ENCODE peak calls at places on chromosomes 2 and 18, in seven cellular contexts. One of them, this sample, is unnamed. For H3K9me3, the result is how much of the 10 kb centered on the place peaks cover.

GRCh38 chr18:58351776-58352175 is 277.1 kb downstream of the ALPK2 start:
- DNase-seq in uterus: no peak
- DNase-seq in H1: no peak
- DNase-seq in cardiac muscle cell: no peak
- DNase-seq in pancreas: no peak
- DNase-seq in tibial artery: no peak
- DNase-seq in gastrocnemius medialis: no peak
- DNase-seq in this sample: no peak

GRCh38 chr2:19351499-19351898 is 6.9 kb downstream of the OSR1 start:
- DNase-seq in uterus: no peak
- DNase-seq in pancreas: no peak
- DNase-seq in H1: no peak
- DNase-seq in tibial artery: no peak
- DNase-seq in gastrocnemius medialis: no peak
- DNase-seq in cardiac muscle cell: no peak
- DNase-seq in this sample: no peak

GRCh38 chr2:45004569-45005181 is 4.6 kb downstream of the SIX2 start:
- DNase-seq in gastrocnemius medialis: no peak
- DNase-seq in pancreas: no peak
- DNase-seq in H1: peak
- DNase-seq in cardiac muscle cell: peak
- DNase-seq in tibial artery: no peak
- DNase-seq in uterus: no peak
- DNase-seq in this sample: no peak

GRCh38 chr2:181304011-181304844 is 153.0 kb upstream of the ITGA4 start:
- DNase-seq in tibial artery: no peak
- DNase-seq in H1: no peak
- DNase-seq in pancreas: no peak
- DNase-seq in gastrocnemius medialis: no peak
- DNase-seq in cardiac muscle cell: no peak
- DNase-seq in uterus: no peak
- DNase-seq in this sample: no peak

GRCh38 chr2:63861220-63861822 is 19.6 kb downstream of the UGP2 start:
- DNase-seq in cardiac muscle cell: peak
- DNase-seq in tibial artery: peak
- DNase-seq in H1: no peak
- DNase-seq in gastrocnemius medialis: no peak
- DNase-seq in pancreas: no peak
- DNase-seq in uterus: peak
- DNase-seq in this sample: peak

GRCh38 chr2:26957041-26957440 is 13.4 kb upstream of the MAPRE3 start:
- DNase-seq in tibial artery: no peak
- DNase-seq in pancreas: no peak
- DNase-seq in H1: no peak
- DNase-seq in gastrocnemius medialis: no peak
- DNase-seq in uterus: no peak
- DNase-seq in cardiac muscle cell: no peak
- DNase-seq in this sample: no peak

GRCh38 chr2:60958800-60959199 is 58.7 kb upstream of the PEX13 start:
- DNase-seq in uterus: no peak
- DNase-seq in H1: no peak
- DNase-seq in pancreas: no peak
- DNase-seq in tibial artery: no peak
- DNase-seq in cardiac muscle cell: no peak
- DNase-seq in gastrocnemius medialis: no peak
- DNase-seq in this sample: no peak

GRCh38 chr2:131641414-131642206 is 113.9 kb downstream of the CCDC74A start:
- DNase-seq in pancreas: no peak
- DNase-seq in uterus: no peak
- DNase-seq in cardiac muscle cell: peak
- DNase-seq in gastrocnemius medialis: no peak
- DNase-seq in H1: no peak
- DNase-seq in tibial artery: no peak
- DNase-seq in this sample: no peak

GRCh38 chr2:182866095-182866460 is 359 bp downstream of the FRZB start:
- DNase-seq in gastrocnemius medialis: no peak
- DNase-seq in pancreas: peak
- DNase-seq in cardiac muscle cell: peak
- DNase-seq in uterus: peak
- DNase-seq in H1: peak
- DNase-seq in tibial artery: peak
- DNase-seq in this sample: no peak

GRCh38 chr2:8543065-8543411 is 138.8 kb upstream of the ID2 start:
- DNase-seq in cardiac muscle cell: no peak
- DNase-seq in uterus: peak
- DNase-seq in tibial artery: no peak
- DNase-seq in pancreas: no peak
- DNase-seq in H1: no peak
- DNase-seq in gastrocnemius medialis: no peak
- DNase-seq in this sample: no peak

GRCh38 chr2:241239552-241240202 is 51.2 kb downstream of the ANO7 start:
- DNase-seq in pancreas: no peak
- DNase-seq in H1: no peak
- DNase-seq in cardiac muscle cell: no peak
- DNase-seq in uterus: no peak
- DNase-seq in tibial artery: no peak
- DNase-seq in gastrocnemius medialis: no peak
- DNase-seq in this sample: no peak

GRCh38 chr2:235255716-235256115 is 238.1 kb upstream of the AGAP1 start:
- DNase-seq in tibial artery: no peak
- DNase-seq in uterus: no peak
- DNase-seq in cardiac muscle cell: no peak
- DNase-seq in pancreas: no peak
- DNase-seq in gastrocnemius medialis: no peak
- DNase-seq in H1: no peak
- DNase-seq in this sample: no peak

GRCh38 chr2:120243875-120244553 is 8.6 kb upstream of the RALB start:
- DNase-seq in pancreas: no peak
- DNase-seq in H1: no peak
- DNase-seq in gastrocnemius medialis: no peak
- DNase-seq in uterus: no peak
- DNase-seq in tibial artery: no peak
- DNase-seq in cardiac muscle cell: no peak
- DNase-seq in this sample: no peak

GRCh38 chr18:58977223-58977622 is 112.5 kb downstream of the ZNF532 start:
- DNase-seq in pancreas: no peak
- DNase-seq in gastrocnemius medialis: no peak
- DNase-seq in cardiac muscle cell: no peak
- DNase-seq in H1: no peak
- DNase-seq in uterus: no peak
- DNase-seq in tibial artery: no peak
- DNase-seq in this sample: no peak

GRCh38 chr18:35248429-35248828 is 7.6 kb downstream of the ZNF397 start:
- DNase-seq in gastrocnemius medialis: no peak
- DNase-seq in uterus: no peak
- DNase-seq in tibial artery: no peak
- DNase-seq in H1: no peak
- DNase-seq in cardiac muscle cell: no peak
- DNase-seq in pancreas: no peak
- DNase-seq in this sample: no peak

GRCh38 chr18:35244671-35245070 is 3.8 kb downstream of the ZNF397 start:
- DNase-seq in H1: no peak
- DNase-seq in gastrocnemius medialis: no peak
- DNase-seq in pancreas: no peak
- DNase-seq in tibial artery: no peak
- DNase-seq in uterus: no peak
- DNase-seq in cardiac muscle cell: no peak
- DNase-seq in this sample: no peak

GRCh38 chr18:35245719-35246317 is 5.0 kb downstream of the ZNF397 start:
- DNase-seq in H1: no peak
- DNase-seq in cardiac muscle cell: no peak
- DNase-seq in pancreas: no peak
- DNase-seq in tibial artery: no peak
- DNase-seq in gastrocnemius medialis: no peak
- DNase-seq in uterus: no peak
- DNase-seq in this sample: no peak

GRCh38 chr18:35246831-35247230 is 6.0 kb downstream of the ZNF397 start:
- DNase-seq in cardiac muscle cell: no peak
- DNase-seq in tibial artery: no peak
- DNase-seq in gastrocnemius medialis: no peak
- DNase-seq in pancreas: no peak
- DNase-seq in H1: no peak
- DNase-seq in uterus: no peak
- DNase-seq in this sample: no peak

GRCh38 chr18:35247412-35248249 is 6.8 kb downstream of the ZNF397 start:
- DNase-seq in tibial artery: no peak
- DNase-seq in H1: no peak
- DNase-seq in uterus: no peak
- DNase-seq in pancreas: no peak
- DNase-seq in gastrocnemius medialis: no peak
- DNase-seq in cardiac muscle cell: no peak
- DNase-seq in this sample: no peak
- H3K9me3 ChIP-seq in tibial artery: under half
- H3K9me3 ChIP-seq in H1: under half
- H3K9me3 ChIP-seq in uterus: under half
- H3K9me3 ChIP-seq in pancreas: under half
- H3K9me3 ChIP-seq in gastrocnemius medialis: under half
- H3K9me3 ChIP-seq in cardiac muscle cell: under half
- H3K9me3 ChIP-seq in this sample: under half

DNA sequence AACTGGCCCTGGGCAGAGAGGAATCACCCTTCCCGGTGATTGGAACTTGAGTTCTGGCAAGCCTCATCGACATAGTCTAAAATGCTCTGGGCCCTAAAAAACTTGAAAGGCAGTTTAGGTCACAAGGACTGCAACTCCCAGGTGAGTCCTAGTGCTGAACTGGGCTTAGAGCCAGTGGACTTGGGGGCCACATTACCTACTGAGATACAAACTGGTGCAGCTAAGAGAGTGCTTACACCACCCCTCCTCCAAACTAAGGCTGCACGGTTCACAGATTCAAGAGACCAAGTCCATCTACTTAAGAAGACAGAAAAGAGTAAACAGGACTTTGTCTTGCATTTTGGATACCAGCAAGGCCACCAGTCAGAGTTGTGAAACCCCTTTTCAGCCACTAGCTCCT is 25.3 kb downstream of the ZNF519 start:
- DNase-seq in cardiac muscle cell: no peak
- DNase-seq in gastrocnemius medialis: no peak
- DNase-seq in tibial artery: no peak
- DNase-seq in uterus: no peak
- DNase-seq in pancreas: no peak
- DNase-seq in H1: no peak
- DNase-seq in this sample: no peak
- H3K9me3 ChIP-seq in cardiac muscle cell: under half
- H3K9me3 ChIP-seq in gastrocnemius medialis: under half
- H3K9me3 ChIP-seq in tibial artery: under half
- H3K9me3 ChIP-seq in uterus: under half
- H3K9me3 ChIP-seq in pancreas: under half
- H3K9me3 ChIP-seq in H1: under half
- H3K9me3 ChIP-seq in this sample: under half

GRCh38 chr2:13103778-13104493 is 387.2 kb downstream of the TRIB2 start:
- DNase-seq in gastrocnemius medialis: no peak
- DNase-seq in uterus: no peak
- DNase-seq in H1: no peak
- DNase-seq in tibial artery: no peak
- DNase-seq in pancreas: no peak
- DNase-seq in cardiac muscle cell: no peak
- DNase-seq in this sample: no peak
- H3K9me3 ChIP-seq in gastrocnemius medialis: under half
- H3K9me3 ChIP-seq in uterus: under half
- H3K9me3 ChIP-seq in H1: under half
- H3K9me3 ChIP-seq in tibial artery: under half
- H3K9me3 ChIP-seq in pancreas: under half
- H3K9me3 ChIP-seq in cardiac muscle cell: under half
- H3K9me3 ChIP-seq in this sample: under half

GRCh38 chr2:174176898-174177297 is 71.4 kb downstream of the OLA1 start:
- DNase-seq in cardiac muscle cell: no peak
- DNase-seq in uterus: no peak
- DNase-seq in pancreas: no peak
- DNase-seq in tibial artery: no peak
- DNase-seq in gastrocnemius medialis: no peak
- DNase-seq in H1: no peak
- DNase-seq in this sample: no peak

GRCh38 chr2:174171686-174172445 is 76.5 kb downstream of the OLA1 start:
- DNase-seq in tibial artery: no peak
- DNase-seq in uterus: no peak
- DNase-seq in cardiac muscle cell: no peak
- DNase-seq in H1: no peak
- DNase-seq in pancreas: no peak
- DNase-seq in gastrocnemius medialis: no peak
- DNase-seq in this sample: no peak

GRCh38 chr2:174174741-174175140 is 73.6 kb downstream of the OLA1 start:
- DNase-seq in H1: no peak
- DNase-seq in gastrocnemius medialis: no peak
- DNase-seq in pancreas: no peak
- DNase-seq in tibial artery: no peak
- DNase-seq in cardiac muscle cell: no peak
- DNase-seq in uterus: no peak
- DNase-seq in this sample: no peak

GRCh38 chr2:174169372-174169771 is 79.0 kb downstream of the OLA1 start:
- DNase-seq in cardiac muscle cell: no peak
- DNase-seq in tibial artery: no peak
- DNase-seq in gastrocnemius medialis: no peak
- DNase-seq in H1: no peak
- DNase-seq in uterus: no peak
- DNase-seq in pancreas: no peak
- DNase-seq in this sample: no peak

GRCh38 chr2:174172802-174173355 is 75.5 kb downstream of the OLA1 start:
- DNase-seq in pancreas: no peak
- DNase-seq in uterus: no peak
- DNase-seq in cardiac muscle cell: no peak
- DNase-seq in H1: no peak
- DNase-seq in gastrocnemius medialis: no peak
- DNase-seq in tibial artery: no peak
- DNase-seq in this sample: no peak
- H3K9me3 ChIP-seq in pancreas: under half
- H3K9me3 ChIP-seq in uterus: under half
- H3K9me3 ChIP-seq in cardiac muscle cell: under half
- H3K9me3 ChIP-seq in H1: under half
- H3K9me3 ChIP-seq in gastrocnemius medialis: under half
- H3K9me3 ChIP-seq in tibial artery: under half
- H3K9me3 ChIP-seq in this sample: under half

GRCh38 chr2:204432196-204432595 is 113.1 kb upstream of the PARD3B start:
- DNase-seq in cardiac muscle cell: no peak
- DNase-seq in uterus: no peak
- DNase-seq in gastrocnemius medialis: no peak
- DNase-seq in tibial artery: no peak
- DNase-seq in H1: no peak
- DNase-seq in pancreas: no peak
- DNase-seq in this sample: no peak

GRCh38 chr2:204431529-204431928 is 113.7 kb upstream of the PARD3B start:
- DNase-seq in uterus: no peak
- DNase-seq in cardiac muscle cell: no peak
- DNase-seq in gastrocnemius medialis: no peak
- DNase-seq in H1: no peak
- DNase-seq in tibial artery: no peak
- DNase-seq in pancreas: no peak
- DNase-seq in this sample: no peak

GRCh38 chr2:204425821-204426220 is 119.5 kb upstream of the PARD3B start:
- DNase-seq in uterus: no peak
- DNase-seq in tibial artery: no peak
- DNase-seq in pancreas: no peak
- DNase-seq in cardiac muscle cell: no peak
- DNase-seq in H1: no peak
- DNase-seq in gastrocnemius medialis: no peak
- DNase-seq in this sample: no peak

DNA sequence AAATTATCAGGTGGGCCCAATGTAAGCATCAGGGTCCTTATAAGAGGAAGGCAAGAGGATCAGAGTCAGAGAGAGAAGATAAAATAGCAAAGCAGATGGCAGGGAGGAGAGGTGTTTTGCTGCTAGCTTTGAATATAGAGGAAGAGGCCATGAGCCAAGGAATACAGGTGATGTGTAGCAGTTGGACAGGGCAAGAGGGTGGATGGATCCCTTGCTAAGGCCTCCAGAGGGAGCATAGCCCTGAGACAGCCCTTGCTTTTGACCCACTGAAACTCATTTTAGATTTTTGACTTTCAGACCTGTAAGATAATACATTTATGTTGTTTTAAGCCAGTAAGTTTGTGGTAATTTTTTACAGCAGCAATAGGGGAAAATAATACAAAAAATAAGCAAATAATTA is 116.6 kb upstream of the PARD3B start:
- DNase-seq in tibial artery: no peak
- DNase-seq in uterus: no peak
- DNase-seq in H1: no peak
- DNase-seq in gastrocnemius medialis: no peak
- DNase-seq in cardiac muscle cell: no peak
- DNase-seq in pancreas: no peak
- DNase-seq in this sample: no peak
- H3K9me3 ChIP-seq in tibial artery: under half
- H3K9me3 ChIP-seq in uterus: under half
- H3K9me3 ChIP-seq in H1: under half
- H3K9me3 ChIP-seq in gastrocnemius medialis: under half
- H3K9me3 ChIP-seq in cardiac muscle cell: under half
- H3K9me3 ChIP-seq in pancreas: under half
- H3K9me3 ChIP-seq in this sample: under half

This sample was measured in T-helper 17 cell.